ENCODE peak calls at places on chromosomes 16 and 17, in eight cellular contexts. One of them, this sample, is unnamed.

GRCh38 chr16:55082594-55082982 is 151.9 kb downstream of the IRX5 start:
- DNase-seq in T-helper 2 cell: no peak
- DNase-seq in effector CD4-positive, alpha-beta T cell: no peak
- DNase-seq in fibroblast of the conjunctiva: no peak
- DNase-seq in GM12864: no peak
- DNase-seq in fibroblast of pulmonary artery: no peak
- DNase-seq in stimulated activated naive B cell treated with anti-CD40 and anti-IgM and Interleukin-4, amounts not matched to agents 10 μg/mL and 1 μg/mL and 100 μg/mL, for 72 hours: no peak
- DNase-seq in SK-MEL-5: no peak
- DNase-seq in this sample: no peak

GRCh38 chr17:50183439-50184001 is 17.7 kb downstream of the SGCA start:
- DNase-seq in effector CD4-positive, alpha-beta T cell: no peak
- DNase-seq in SK-MEL-5: no peak
- DNase-seq in stimulated activated naive B cell treated with anti-CD40 and anti-IgM and Interleukin-4, amounts not matched to agents 10 μg/mL and 1 μg/mL and 100 μg/mL, for 72 hours: no peak
- DNase-seq in GM12864: no peak
- DNase-seq in fibroblast of the conjunctiva: no peak
- DNase-seq in fibroblast of pulmonary artery: no peak
- DNase-seq in T-helper 2 cell: no peak
- DNase-seq in this sample: no peak

GRCh38 chr17:17103160-17103559 is 60.9 kb downstream of the MPRIP start:
- DNase-seq in GM12864: no peak
- DNase-seq in effector CD4-positive, alpha-beta T cell: no peak
- DNase-seq in SK-MEL-5: no peak
- DNase-seq in fibroblast of pulmonary artery: no peak
- DNase-seq in T-helper 2 cell: no peak
- DNase-seq in fibroblast of the conjunctiva: no peak
- DNase-seq in stimulated activated naive B cell treated with anti-CD40 and anti-IgM and Interleukin-4, amounts not matched to agents 10 μg/mL and 1 μg/mL and 100 μg/mL, for 72 hours: no peak
- DNase-seq in this sample: no peak

GRCh38 chr17:4892499-4893221 is 6.7 kb upstream of the C17orf107 start:
- DNase-seq in fibroblast of the conjunctiva: no peak
- DNase-seq in effector CD4-positive, alpha-beta T cell: no peak
- DNase-seq in T-helper 2 cell: no peak
- DNase-seq in fibroblast of pulmonary artery: no peak
- DNase-seq in GM12864: no peak
- DNase-seq in stimulated activated naive B cell treated with anti-CD40 and anti-IgM and Interleukin-4, amounts not matched to agents 10 μg/mL and 1 μg/mL and 100 μg/mL, for 72 hours: no peak
- DNase-seq in SK-MEL-5: no peak
- DNase-seq in this sample: no peak

GRCh38 chr16:17259751-17260270 is 210.9 kb downstream of the XYLT1 start:
- DNase-seq in fibroblast of the conjunctiva: no peak
- DNase-seq in GM12864: no peak
- DNase-seq in fibroblast of pulmonary artery: no peak
- DNase-seq in effector CD4-positive, alpha-beta T cell: no peak
- DNase-seq in SK-MEL-5: no peak
- DNase-seq in T-helper 2 cell: no peak
- DNase-seq in stimulated activated naive B cell treated with anti-CD40 and anti-IgM and Interleukin-4, amounts not matched to agents 10 μg/mL and 1 μg/mL and 100 μg/mL, for 72 hours: no peak
- DNase-seq in this sample: no peak

GRCh38 chr17:1399366-1399678 is 700 bp downstream of the YWHAE start:
- DNase-seq in GM12864: no peak
- DNase-seq in T-helper 2 cell: no peak
- DNase-seq in effector CD4-positive, alpha-beta T cell: no peak
- DNase-seq in SK-MEL-5: no peak
- DNase-seq in stimulated activated naive B cell treated with anti-CD40 and anti-IgM and Interleukin-4, amounts not matched to agents 10 μg/mL and 1 μg/mL and 100 μg/mL, for 72 hours: no peak
- DNase-seq in fibroblast of the conjunctiva: no peak
- DNase-seq in fibroblast of pulmonary artery: no peak
- DNase-seq in this sample: no peak

GRCh38 chr17:15398291-15398690 is 56.9 kb upstream of the TEKT3 start:
- DNase-seq in SK-MEL-5: no peak
- DNase-seq in fibroblast of pulmonary artery: peak
- DNase-seq in T-helper 2 cell: no peak
- DNase-seq in GM12864: no peak
- DNase-seq in stimulated activated naive B cell treated with anti-CD40 and anti-IgM and Interleukin-4, amounts not matched to agents 10 μg/mL and 1 μg/mL and 100 μg/mL, for 72 hours: no peak
- DNase-seq in fibroblast of the conjunctiva: no peak
- DNase-seq in effector CD4-positive, alpha-beta T cell: no peak
- DNase-seq in this sample: no peak

GRCh38 chr17:42194133-42194899 is at the start of gene GHDC:
- DNase-seq in SK-MEL-5: peak
- DNase-seq in GM12864: peak
- DNase-seq in stimulated activated naive B cell treated with anti-CD40 and anti-IgM and Interleukin-4, amounts not matched to agents 10 μg/mL and 1 μg/mL and 100 μg/mL, for 72 hours: peak
- DNase-seq in fibroblast of the conjunctiva: peak
- DNase-seq in fibroblast of pulmonary artery: peak
- DNase-seq in effector CD4-positive, alpha-beta T cell: peak
- DNase-seq in T-helper 2 cell: peak
- DNase-seq in this sample: peak

GRCh38 chr17:49438885-49439284 is 24.2 kb upstream of the PHB1 start:
- DNase-seq in T-helper 2 cell: no peak
- DNase-seq in fibroblast of the conjunctiva: no peak
- DNase-seq in fibroblast of pulmonary artery: no peak
- DNase-seq in stimulated activated naive B cell treated with anti-CD40 and anti-IgM and Interleukin-4, amounts not matched to agents 10 μg/mL and 1 μg/mL and 100 μg/mL, for 72 hours: peak
- DNase-seq in effector CD4-positive, alpha-beta T cell: no peak
- DNase-seq in SK-MEL-5: no peak
- DNase-seq in GM12864: no peak
- DNase-seq in this sample: no peak

GRCh38 chr17:58666858-58667267 is 25.0 kb downstream of the TEX14 start:
- DNase-seq in GM12864: no peak
- DNase-seq in effector CD4-positive, alpha-beta T cell: no peak
- DNase-seq in T-helper 2 cell: no peak
- DNase-seq in SK-MEL-5: peak
- DNase-seq in fibroblast of pulmonary artery: peak
- DNase-seq in stimulated activated naive B cell treated with anti-CD40 and anti-IgM and Interleukin-4, amounts not matched to agents 10 μg/mL and 1 μg/mL and 100 μg/mL, for 72 hours: peak
- DNase-seq in fibroblast of the conjunctiva: no peak
- DNase-seq in this sample: no peak

GRCh38 chr16:85395207-85395912 is 217.8 kb upstream of the GSE1 start:
- DNase-seq in T-helper 2 cell: no peak
- DNase-seq in GM12864: no peak
- DNase-seq in fibroblast of pulmonary artery: peak
- DNase-seq in fibroblast of the conjunctiva: peak
- DNase-seq in SK-MEL-5: peak
- DNase-seq in effector CD4-positive, alpha-beta T cell: no peak
- DNase-seq in stimulated activated naive B cell treated with anti-CD40 and anti-IgM and Interleukin-4, amounts not matched to agents 10 μg/mL and 1 μg/mL and 100 μg/mL, for 72 hours: peak
- DNase-seq in this sample: no peak

GRCh38 chr16:63613701-63614100 is 1508.2 kb downstream of the CDH11 start:
- DNase-seq in fibroblast of pulmonary artery: peak
- DNase-seq in SK-MEL-5: no peak
- DNase-seq in GM12864: no peak
- DNase-seq in stimulated activated naive B cell treated with anti-CD40 and anti-IgM and Interleukin-4, amounts not matched to agents 10 μg/mL and 1 μg/mL and 100 μg/mL, for 72 hours: no peak
- DNase-seq in effector CD4-positive, alpha-beta T cell: no peak
- DNase-seq in fibroblast of the conjunctiva: no peak
- DNase-seq in T-helper 2 cell: no peak
- DNase-seq in this sample: no peak

GRCh38 chr16:53504161-53504663 is 1.2 kb upstream of the AKTIP start:
- DNase-seq in SK-MEL-5: peak
- DNase-seq in T-helper 2 cell: peak
- DNase-seq in GM12864: no peak
- DNase-seq in stimulated activated naive B cell treated with anti-CD40 and anti-IgM and Interleukin-4, amounts not matched to agents 10 μg/mL and 1 μg/mL and 100 μg/mL, for 72 hours: no peak
- DNase-seq in fibroblast of the conjunctiva: no peak
- DNase-seq in fibroblast of pulmonary artery: peak
- DNase-seq in effector CD4-positive, alpha-beta T cell: peak
- DNase-seq in this sample: peak

GRCh38 chr17:39152134-39152884 is 872 bp upstream of the PLXDC1 start:
- DNase-seq in T-helper 2 cell: peak
- DNase-seq in fibroblast of the conjunctiva: no peak
- DNase-seq in fibroblast of pulmonary artery: no peak
- DNase-seq in effector CD4-positive, alpha-beta T cell: peak
- DNase-seq in GM12864: no peak
- DNase-seq in stimulated activated naive B cell treated with anti-CD40 and anti-IgM and Interleukin-4, amounts not matched to agents 10 μg/mL and 1 μg/mL and 100 μg/mL, for 72 hours: no peak
- DNase-seq in SK-MEL-5: no peak
- DNase-seq in this sample: no peak

GRCh38 chr17:82003411-82004381 is 19.0 kb downstream of the CENPX start:
- DNase-seq in fibroblast of the conjunctiva: peak
- DNase-seq in SK-MEL-5: peak
- DNase-seq in stimulated activated naive B cell treated with anti-CD40 and anti-IgM and Interleukin-4, amounts not matched to agents 10 μg/mL and 1 μg/mL and 100 μg/mL, for 72 hours: no peak
- DNase-seq in fibroblast of pulmonary artery: peak
- DNase-seq in GM12864: no peak
- DNase-seq in effector CD4-positive, alpha-beta T cell: no peak
- DNase-seq in T-helper 2 cell: no peak
- DNase-seq in this sample: no peak

GRCh38 chr17:17606416-17607000 is 15.0 kb upstream of the PEMT start:
- DNase-seq in effector CD4-positive, alpha-beta T cell: no peak
- DNase-seq in fibroblast of pulmonary artery: no peak
- DNase-seq in GM12864: no peak
- DNase-seq in stimulated activated naive B cell treated with anti-CD40 and anti-IgM and Interleukin-4, amounts not matched to agents 10 μg/mL and 1 μg/mL and 100 μg/mL, for 72 hours: no peak
- DNase-seq in fibroblast of the conjunctiva: no peak
- DNase-seq in T-helper 2 cell: no peak
- DNase-seq in SK-MEL-5: no peak
- DNase-seq in this sample: no peak

GRCh38 chr17:19501219-19501618 is 32.4 kb upstream of the SLC47A1 start:
- DNase-seq in fibroblast of the conjunctiva: no peak
- DNase-seq in stimulated activated naive B cell treated with anti-CD40 and anti-IgM and Interleukin-4, amounts not matched to agents 10 μg/mL and 1 μg/mL and 100 μg/mL, for 72 hours: no peak
- DNase-seq in effector CD4-positive, alpha-beta T cell: no peak
- DNase-seq in SK-MEL-5: no peak
- DNase-seq in T-helper 2 cell: no peak
- DNase-seq in GM12864: no peak
- DNase-seq in fibroblast of pulmonary artery: no peak
- DNase-seq in this sample: no peak

GRCh38 chr16:28985611-28986041 is 774 bp downstream of the LAT start:
- DNase-seq in stimulated activated naive B cell treated with anti-CD40 and anti-IgM and Interleukin-4, amounts not matched to agents 10 μg/mL and 1 μg/mL and 100 μg/mL, for 72 hours: no peak
- DNase-seq in GM12864: no peak
- DNase-seq in fibroblast of pulmonary artery: no peak
- DNase-seq in T-helper 2 cell: no peak
- DNase-seq in SK-MEL-5: no peak
- DNase-seq in fibroblast of the conjunctiva: no peak
- DNase-seq in effector CD4-positive, alpha-beta T cell: no peak
- DNase-seq in this sample: no peak

GRCh38 chr17:28973414-28973813 is 22.1 kb upstream of the PHF12 start:
- DNase-seq in SK-MEL-5: no peak
- DNase-seq in effector CD4-positive, alpha-beta T cell: no peak
- DNase-seq in T-helper 2 cell: no peak
- DNase-seq in fibroblast of the conjunctiva: no peak
- DNase-seq in stimulated activated naive B cell treated with anti-CD40 and anti-IgM and Interleukin-4, amounts not matched to agents 10 μg/mL and 1 μg/mL and 100 μg/mL, for 72 hours: no peak
- DNase-seq in fibroblast of pulmonary artery: peak
- DNase-seq in GM12864: no peak
- DNase-seq in this sample: no peak

GRCh38 chr17:46964315-46965265 is 14.5 kb downstream of the RPRML start:
- DNase-seq in effector CD4-positive, alpha-beta T cell: no peak
- DNase-seq in T-helper 2 cell: no peak
- DNase-seq in GM12864: no peak
- DNase-seq in fibroblast of pulmonary artery: peak
- DNase-seq in stimulated activated naive B cell treated with anti-CD40 and anti-IgM and Interleukin-4, amounts not matched to agents 10 μg/mL and 1 μg/mL and 100 μg/mL, for 72 hours: no peak
- DNase-seq in fibroblast of the conjunctiva: no peak
- DNase-seq in SK-MEL-5: no peak
- DNase-seq in this sample: no peak

GRCh38 chr17:51115179-51115578 is 5.5 kb downstream of the SPAG9 start:
- DNase-seq in GM12864: no peak
- DNase-seq in fibroblast of pulmonary artery: no peak
- DNase-seq in stimulated activated naive B cell treated with anti-CD40 and anti-IgM and Interleukin-4, amounts not matched to agents 10 μg/mL and 1 μg/mL and 100 μg/mL, for 72 hours: no peak
- DNase-seq in SK-MEL-5: no peak
- DNase-seq in T-helper 2 cell: no peak
- DNase-seq in fibroblast of the conjunctiva: no peak
- DNase-seq in effector CD4-positive, alpha-beta T cell: no peak
- DNase-seq in this sample: no peak

GRCh38 chr17:78223765-78224164 is 7.7 kb upstream of the TMEM235 start:
- DNase-seq in fibroblast of the conjunctiva: no peak
- DNase-seq in SK-MEL-5: no peak
- DNase-seq in effector CD4-positive, alpha-beta T cell: no peak
- DNase-seq in fibroblast of pulmonary artery: no peak
- DNase-seq in stimulated activated naive B cell treated with anti-CD40 and anti-IgM and Interleukin-4, amounts not matched to agents 10 μg/mL and 1 μg/mL and 100 μg/mL, for 72 hours: no peak
- DNase-seq in T-helper 2 cell: no peak
- DNase-seq in GM12864: no peak
- DNase-seq in this sample: no peak

GRCh38 chr17:44280383-44280782 is 12.4 kb upstream of the SLC4A1 start:
- DNase-seq in fibroblast of the conjunctiva: no peak
- DNase-seq in fibroblast of pulmonary artery: no peak
- DNase-seq in stimulated activated naive B cell treated with anti-CD40 and anti-IgM and Interleukin-4, amounts not matched to agents 10 μg/mL and 1 μg/mL and 100 μg/mL, for 72 hours: no peak
- DNase-seq in T-helper 2 cell: no peak
- DNase-seq in effector CD4-positive, alpha-beta T cell: no peak
- DNase-seq in GM12864: no peak
- DNase-seq in SK-MEL-5: no peak
- DNase-seq in this sample: no peak

GRCh38 chr16:30028438-30029093 is 2.5 kb downstream of the TLCD3B start:
- DNase-seq in SK-MEL-5: no peak
- DNase-seq in fibroblast of the conjunctiva: no peak
- DNase-seq in GM12864: no peak
- DNase-seq in fibroblast of pulmonary artery: no peak
- DNase-seq in effector CD4-positive, alpha-beta T cell: no peak
- DNase-seq in stimulated activated naive B cell treated with anti-CD40 and anti-IgM and Interleukin-4, amounts not matched to agents 10 μg/mL and 1 μg/mL and 100 μg/mL, for 72 hours: no peak
- DNase-seq in T-helper 2 cell: no peak
- DNase-seq in this sample: peak

GRCh38 chr16:27269300-27270150 is 953 bp upstream of the NSMCE1 start:
- DNase-seq in GM12864: no peak
- DNase-seq in fibroblast of pulmonary artery: no peak
- DNase-seq in T-helper 2 cell: no peak
- DNase-seq in SK-MEL-5: no peak
- DNase-seq in fibroblast of the conjunctiva: no peak
- DNase-seq in effector CD4-positive, alpha-beta T cell: no peak
- DNase-seq in stimulated activated naive B cell treated with anti-CD40 and anti-IgM and Interleukin-4, amounts not matched to agents 10 μg/mL and 1 μg/mL and 100 μg/mL, for 72 hours: no peak
- DNase-seq in this sample: no peak

GRCh38 chr17:70355185-70355584 is 185.9 kb downstream of the KCNJ2 start:
- DNase-seq in SK-MEL-5: no peak
- DNase-seq in effector CD4-positive, alpha-beta T cell: no peak
- DNase-seq in stimulated activated naive B cell treated with anti-CD40 and anti-IgM and Interleukin-4, amounts not matched to agents 10 μg/mL and 1 μg/mL and 100 μg/mL, for 72 hours: no peak
- DNase-seq in fibroblast of pulmonary artery: no peak
- DNase-seq in fibroblast of the conjunctiva: no peak
- DNase-seq in GM12864: no peak
- DNase-seq in T-helper 2 cell: no peak
- DNase-seq in this sample: no peak

GRCh38 chr16:67649494-67649931 is 4.6 kb downstream of the CARMIL2 start:
- DNase-seq in effector CD4-positive, alpha-beta T cell: no peak
- DNase-seq in stimulated activated naive B cell treated with anti-CD40 and anti-IgM and Interleukin-4, amounts not matched to agents 10 μg/mL and 1 μg/mL and 100 μg/mL, for 72 hours: no peak
- DNase-seq in SK-MEL-5: peak
- DNase-seq in GM12864: no peak
- DNase-seq in fibroblast of the conjunctiva: no peak
- DNase-seq in T-helper 2 cell: no peak
- DNase-seq in fibroblast of pulmonary artery: no peak
- DNase-seq in this sample: no peak